ENCODE peak calls at places on chromosomes 16 and 17, in ten cellular contexts. One of them, this sample, is unnamed.

GRCh38 chr17:8753976-8754440 is 4.3 kb downstream of the SPDYE4 start:
- DNase-seq in adipocyte: peak; percentile 31
- DNase-seq in keratinocyte: no peak
- DNase-seq in esophagus muscularis mucosa: no peak
- DNase-seq in mucosa of descending colon: no peak
- DNase-seq in thoracic aorta: no peak
- DNase-seq in CD8-positive, alpha-beta T cell: no peak
- DNase-seq in stomach: no peak
- DNase-seq in neural progenitor cell: no peak
- DNase-seq in heart left ventricle: no peak
- DNase-seq in this sample: no peak

GRCh38 chr17:416293-417206 is 63.9 kb upstream of the RPH3AL start:
- DNase-seq in adipocyte: no peak
- DNase-seq in keratinocyte: no peak
- DNase-seq in esophagus muscularis mucosa: no peak
- DNase-seq in mucosa of descending colon: peak; percentile 52
- DNase-seq in thoracic aorta: no peak
- DNase-seq in CD8-positive, alpha-beta T cell: no peak
- DNase-seq in stomach: peak; percentile 30
- DNase-seq in neural progenitor cell: no peak
- DNase-seq in heart left ventricle: no peak
- DNase-seq in this sample: no peak

GRCh38 chr16:89484923-89485679 is 5.3 kb downstream of the ANKRD11 start:
- DNase-seq in adipocyte: no peak
- DNase-seq in keratinocyte: no peak
- DNase-seq in esophagus muscularis mucosa: no peak
- DNase-seq in mucosa of descending colon: peak; percentile 42
- DNase-seq in thoracic aorta: no peak
- DNase-seq in CD8-positive, alpha-beta T cell: no peak
- DNase-seq in stomach: no peak
- DNase-seq in neural progenitor cell: no peak
- DNase-seq in heart left ventricle: no peak
- DNase-seq in this sample: no peak

GRCh38 chr17:80822700-80823410 is 168.8 kb upstream of the CHMP6 start:
- DNase-seq in adipocyte: no peak
- DNase-seq in keratinocyte: no peak
- DNase-seq in esophagus muscularis mucosa: no peak
- DNase-seq in mucosa of descending colon: peak; percentile 44
- DNase-seq in thoracic aorta: no peak
- DNase-seq in CD8-positive, alpha-beta T cell: no peak
- DNase-seq in stomach: no peak
- DNase-seq in neural progenitor cell: no peak
- DNase-seq in heart left ventricle: peak; percentile 30
- DNase-seq in this sample: peak; percentile 14

GRCh38 chr16:69821844-69822173 is 59.7 kb downstream of the WWP2 start:
- DNase-seq in adipocyte: no peak
- DNase-seq in keratinocyte: no peak
- DNase-seq in esophagus muscularis mucosa: no peak
- DNase-seq in mucosa of descending colon: no peak
- DNase-seq in thoracic aorta: no peak
- DNase-seq in CD8-positive, alpha-beta T cell: no peak
- DNase-seq in stomach: no peak
- DNase-seq in neural progenitor cell: no peak
- DNase-seq in heart left ventricle: no peak
- DNase-seq in this sample: no peak

GRCh38 chr17:74276561-74277009 is 2.6 kb downstream of the DNAI2 start:
- DNase-seq in adipocyte: no peak
- DNase-seq in keratinocyte: no peak
- DNase-seq in esophagus muscularis mucosa: no peak
- DNase-seq in mucosa of descending colon: no peak
- DNase-seq in thoracic aorta: no peak
- DNase-seq in CD8-positive, alpha-beta T cell: no peak
- DNase-seq in stomach: no peak
- DNase-seq in neural progenitor cell: peak; percentile 55
- DNase-seq in heart left ventricle: no peak
- DNase-seq in this sample: peak; percentile 12

GRCh38 chr16:30748634-30749445 is 615 bp downstream of the PHKG2 start:
- DNase-seq in adipocyte: peak; percentile 56
- DNase-seq in keratinocyte: no peak
- DNase-seq in esophagus muscularis mucosa: no peak
- DNase-seq in mucosa of descending colon: no peak
- DNase-seq in thoracic aorta: no peak
- DNase-seq in CD8-positive, alpha-beta T cell: no peak
- DNase-seq in stomach: no peak
- DNase-seq in neural progenitor cell: peak; percentile 70
- DNase-seq in heart left ventricle: no peak
- DNase-seq in this sample: peak; percentile 49

GRCh38 chr16:28521436-28521835 is 14.8 kb upstream of the IL27 start:
- DNase-seq in adipocyte: no peak
- DNase-seq in keratinocyte: no peak
- DNase-seq in esophagus muscularis mucosa: no peak
- DNase-seq in mucosa of descending colon: no peak
- DNase-seq in thoracic aorta: no peak
- DNase-seq in CD8-positive, alpha-beta T cell: no peak
- DNase-seq in stomach: no peak
- DNase-seq in neural progenitor cell: no peak
- DNase-seq in heart left ventricle: no peak
- DNase-seq in this sample: no peak

GRCh38 chr17:2996208-2996855 is 67.1 kb downstream of the OR1D5 start:
- DNase-seq in adipocyte: no peak
- DNase-seq in keratinocyte: no peak
- DNase-seq in esophagus muscularis mucosa: no peak
- DNase-seq in mucosa of descending colon: peak; percentile 32
- DNase-seq in thoracic aorta: no peak
- DNase-seq in CD8-positive, alpha-beta T cell: no peak
- DNase-seq in stomach: peak; percentile 67
- DNase-seq in neural progenitor cell: no peak
- DNase-seq in heart left ventricle: peak; percentile 30
- DNase-seq in this sample: peak; percentile 64

GRCh38 chr17:2192367-2193028 is 111.1 kb downstream of the SMG6 start:
- DNase-seq in adipocyte: peak; percentile 76
- DNase-seq in keratinocyte: peak; percentile 82
- DNase-seq in esophagus muscularis mucosa: no peak
- DNase-seq in mucosa of descending colon: no peak
- DNase-seq in thoracic aorta: no peak
- DNase-seq in CD8-positive, alpha-beta T cell: peak; percentile 24
- DNase-seq in stomach: no peak
- DNase-seq in neural progenitor cell: no peak
- DNase-seq in heart left ventricle: no peak
- DNase-seq in this sample: no peak

GRCh38 chr16:89422527-89422904 is 67.8 kb downstream of the ANKRD11 start:
- DNase-seq in adipocyte: no peak
- DNase-seq in keratinocyte: no peak
- DNase-seq in esophagus muscularis mucosa: no peak
- DNase-seq in mucosa of descending colon: peak; percentile 33
- DNase-seq in thoracic aorta: peak; percentile 51
- DNase-seq in CD8-positive, alpha-beta T cell: no peak
- DNase-seq in stomach: no peak
- DNase-seq in neural progenitor cell: no peak
- DNase-seq in heart left ventricle: peak; percentile 43
- DNase-seq in this sample: peak; percentile 33

GRCh38 chr17:48561894-48562810 is 16.0 kb downstream of the HOXB4 start:
- DNase-seq in adipocyte: no peak
- DNase-seq in keratinocyte: no peak
- DNase-seq in esophagus muscularis mucosa: no peak
- DNase-seq in mucosa of descending colon: no peak
- DNase-seq in thoracic aorta: no peak
- DNase-seq in CD8-positive, alpha-beta T cell: no peak
- DNase-seq in stomach: no peak
- DNase-seq in neural progenitor cell: no peak
- DNase-seq in heart left ventricle: no peak
- DNase-seq in this sample: no peak

GRCh38 chr16:54750249-54750648 is 180.4 kb upstream of the IRX5 start:
- DNase-seq in adipocyte: no peak
- DNase-seq in keratinocyte: no peak
- DNase-seq in esophagus muscularis mucosa: peak; percentile 66
- DNase-seq in mucosa of descending colon: no peak
- DNase-seq in thoracic aorta: no peak
- DNase-seq in CD8-positive, alpha-beta T cell: no peak
- DNase-seq in stomach: no peak
- DNase-seq in neural progenitor cell: no peak
- DNase-seq in heart left ventricle: no peak
- DNase-seq in this sample: no peak

GRCh38 chr16:84040823-84041391 is 1.7 kb downstream of the SLC38A8 start:
- DNase-seq in adipocyte: peak; percentile 71
- DNase-seq in keratinocyte: no peak
- DNase-seq in esophagus muscularis mucosa: no peak
- DNase-seq in mucosa of descending colon: peak; percentile 17
- DNase-seq in thoracic aorta: no peak
- DNase-seq in CD8-positive, alpha-beta T cell: no peak
- DNase-seq in stomach: no peak
- DNase-seq in neural progenitor cell: peak; percentile 39
- DNase-seq in heart left ventricle: peak; percentile 55
- DNase-seq in this sample: no peak

DNA sequence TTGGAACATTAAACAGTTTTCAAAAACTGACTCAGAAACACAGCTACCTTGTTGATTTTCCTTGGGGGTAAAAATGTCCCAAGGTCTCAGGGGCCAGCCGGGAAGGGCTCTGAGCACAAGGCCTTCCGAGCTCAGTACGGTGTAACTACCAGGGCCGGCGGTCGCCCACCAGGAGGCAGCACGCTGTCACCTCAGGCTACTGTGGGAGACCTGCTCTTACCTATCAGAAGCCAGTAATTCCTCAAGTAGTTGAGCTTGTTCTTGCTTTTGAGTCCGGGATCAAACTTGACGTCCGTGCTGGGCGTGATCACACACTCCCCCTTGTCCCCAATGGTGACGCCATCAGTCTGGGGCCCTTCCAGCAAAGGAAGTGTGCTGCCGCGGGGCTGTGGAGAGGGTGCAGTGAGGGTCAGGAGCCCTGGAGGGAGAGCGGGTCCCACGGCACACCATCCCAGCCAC is 43.4 kb upstream of the ICAM2 start:
- DNase-seq in adipocyte: peak; percentile 4
- DNase-seq in keratinocyte: no peak
- DNase-seq in esophagus muscularis mucosa: no peak
- DNase-seq in mucosa of descending colon: peak; percentile 81
- DNase-seq in thoracic aorta: no peak
- DNase-seq in CD8-positive, alpha-beta T cell: peak; percentile 20
- DNase-seq in stomach: peak; percentile 85
- DNase-seq in neural progenitor cell: peak; percentile 78
- DNase-seq in heart left ventricle: peak; percentile 80
- DNase-seq in this sample: no peak
- H3K4me3 ChIP-seq in adipocyte: no peak overlapping the region
- H3K4me3 ChIP-seq in keratinocyte: no peak overlapping the region
- H3K4me3 ChIP-seq in esophagus muscularis mucosa: no peak overlapping the region
- H3K4me3 ChIP-seq in mucosa of descending colon: no peak overlapping the region
- H3K4me3 ChIP-seq in thoracic aorta: no peak overlapping the region
- H3K4me3 ChIP-seq in CD8-positive, alpha-beta T cell: no peak overlapping the region
- H3K4me3 ChIP-seq in stomach: no peak overlapping the region
- H3K4me3 ChIP-seq in neural progenitor cell: no peak overlapping the region
- H3K4me3 ChIP-seq in heart left ventricle: no peak overlapping the region
- H3K4me3 ChIP-seq in this sample: no peak overlapping the region

DNA sequence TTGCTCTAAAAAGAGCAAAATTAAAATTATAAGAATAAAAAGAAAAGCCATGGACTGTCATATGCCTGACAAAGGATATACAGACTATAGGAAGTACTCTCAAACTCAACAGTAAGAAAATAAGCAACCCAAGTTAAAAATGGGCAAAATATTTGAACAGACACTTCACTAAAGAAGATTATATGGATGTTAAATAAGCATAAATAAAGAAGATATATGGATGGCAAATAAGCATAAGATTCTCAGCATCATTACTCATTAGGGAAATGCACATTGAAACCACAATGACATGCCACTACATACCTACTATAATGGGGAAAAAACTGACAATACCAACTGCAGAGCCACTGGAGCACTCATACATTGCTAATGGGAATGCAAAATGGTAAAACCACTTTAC is 14.9 kb upstream of the BEAN1 start:
- DNase-seq in adipocyte: no peak
- DNase-seq in keratinocyte: no peak
- DNase-seq in esophagus muscularis mucosa: no peak
- DNase-seq in mucosa of descending colon: no peak
- DNase-seq in thoracic aorta: no peak
- DNase-seq in CD8-positive, alpha-beta T cell: no peak
- DNase-seq in stomach: no peak
- DNase-seq in neural progenitor cell: no peak
- DNase-seq in heart left ventricle: no peak
- DNase-seq in this sample: no peak
- H3K9me3 ChIP-seq in adipocyte: no peaks in the 10 kb centered on the region
- H3K9me3 ChIP-seq in keratinocyte: no peaks in the 10 kb centered on the region
- H3K9me3 ChIP-seq in esophagus muscularis mucosa: no peaks in the 10 kb centered on the region
- H3K9me3 ChIP-seq in mucosa of descending colon: peaks cover 9% of the 10 kb centered on the region
- H3K9me3 ChIP-seq in thoracic aorta: peaks cover 4% of the 10 kb centered on the region
- H3K9me3 ChIP-seq in CD8-positive, alpha-beta T cell: no peaks in the 10 kb centered on the region
- H3K9me3 ChIP-seq in stomach: peaks cover 3% of the 10 kb centered on the region
- H3K9me3 ChIP-seq in neural progenitor cell: no peaks in the 10 kb centered on the region
- H3K9me3 ChIP-seq in heart left ventricle: no peaks in the 10 kb centered on the region
- H3K9me3 ChIP-seq in this sample: no peaks in the 10 kb centered on the region

DNA sequence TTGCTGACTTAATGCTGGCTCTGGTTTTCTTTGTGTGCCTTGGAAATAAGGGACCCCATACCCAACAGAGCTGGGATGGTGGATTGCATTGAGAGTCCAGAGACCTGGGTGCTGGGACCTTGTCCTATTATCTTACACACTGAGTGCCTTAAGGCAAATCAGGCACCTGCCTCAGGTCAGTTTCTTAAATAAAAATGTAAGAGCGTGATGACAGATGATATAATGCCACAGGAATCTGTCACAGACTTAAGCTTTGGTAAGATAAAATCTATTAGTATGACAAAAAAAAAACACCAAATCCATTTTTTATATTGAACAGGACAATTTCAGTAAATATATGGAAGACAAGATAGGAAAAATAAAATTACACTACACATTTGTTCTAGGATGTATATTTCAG is 1.6 kb downstream of the MT1A start:
- DNase-seq in adipocyte: no peak
- DNase-seq in keratinocyte: no peak
- DNase-seq in esophagus muscularis mucosa: no peak
- DNase-seq in mucosa of descending colon: no peak
- DNase-seq in thoracic aorta: no peak
- DNase-seq in CD8-positive, alpha-beta T cell: no peak
- DNase-seq in stomach: no peak
- DNase-seq in neural progenitor cell: no peak
- DNase-seq in heart left ventricle: no peak
- DNase-seq in this sample: no peak
- H3K4me3 ChIP-seq in adipocyte: no peak overlapping the region
- H3K4me3 ChIP-seq in keratinocyte: no peak overlapping the region
- H3K4me3 ChIP-seq in esophagus muscularis mucosa: no peak overlapping the region
- H3K4me3 ChIP-seq in mucosa of descending colon: no peak overlapping the region
- H3K4me3 ChIP-seq in thoracic aorta: no peak overlapping the region
- H3K4me3 ChIP-seq in CD8-positive, alpha-beta T cell: no peak overlapping the region
- H3K4me3 ChIP-seq in stomach: no peak overlapping the region
- H3K4me3 ChIP-seq in neural progenitor cell: no peak overlapping the region
- H3K4me3 ChIP-seq in heart left ventricle: no peak overlapping the region
- H3K4me3 ChIP-seq in this sample: no peak overlapping the region

DNA sequence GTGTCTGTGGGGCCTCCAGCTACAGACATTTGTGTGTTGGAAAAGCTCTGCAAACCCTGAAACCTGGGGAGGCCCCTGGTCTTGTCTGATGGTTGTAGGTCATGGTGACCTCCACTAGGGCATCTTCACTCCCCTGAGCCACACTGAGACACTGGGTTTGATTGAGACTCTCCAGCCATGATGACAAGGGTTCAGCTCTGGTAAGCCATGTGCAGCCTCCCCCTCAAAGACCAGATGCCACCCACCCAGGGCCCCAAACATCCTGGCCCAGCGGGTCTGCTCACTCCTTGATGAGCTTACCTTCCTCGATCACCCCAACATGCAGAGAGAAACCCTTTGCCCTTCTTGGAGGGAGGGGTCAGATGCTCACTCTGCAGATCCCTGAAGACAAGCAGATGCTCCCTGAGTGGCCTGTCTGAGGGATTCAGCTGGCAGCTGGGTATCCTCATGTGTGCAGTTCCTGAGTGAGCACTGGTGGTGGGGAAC is 101.6 kb downstream of the METRNL start:
- DNase-seq in adipocyte: no peak
- DNase-seq in keratinocyte: no peak
- DNase-seq in esophagus muscularis mucosa: peak; percentile 77
- DNase-seq in mucosa of descending colon: no peak
- DNase-seq in thoracic aorta: no peak
- DNase-seq in CD8-positive, alpha-beta T cell: no peak
- DNase-seq in stomach: no peak
- DNase-seq in neural progenitor cell: no peak
- DNase-seq in heart left ventricle: no peak
- DNase-seq in this sample: no peak
- H3K9me3 ChIP-seq in adipocyte: no peaks in the 10 kb centered on the region
- H3K9me3 ChIP-seq in keratinocyte: no peaks in the 10 kb centered on the region
- H3K9me3 ChIP-seq in esophagus muscularis mucosa: no peaks in the 10 kb centered on the region
- H3K9me3 ChIP-seq in mucosa of descending colon: no peaks in the 10 kb centered on the region
- H3K9me3 ChIP-seq in thoracic aorta: no peaks in the 10 kb centered on the region
- H3K9me3 ChIP-seq in CD8-positive, alpha-beta T cell: no peaks in the 10 kb centered on the region
- H3K9me3 ChIP-seq in stomach: no peaks in the 10 kb centered on the region
- H3K9me3 ChIP-seq in neural progenitor cell: no peaks in the 10 kb centered on the region
- H3K9me3 ChIP-seq in heart left ventricle: no peaks in the 10 kb centered on the region
- H3K9me3 ChIP-seq in this sample: no peaks in the 10 kb centered on the region